ENCODE peak calls at places on chromosome 4, in six cellular contexts. J is BE2C, H is IMR-90, C is fibroblast of lung, G is MM.1S, M is pancreas. Y is an unnamed sample.

GRCh38 chr4:169070895-169071218 is 60.8 kb upstream of the CBR4 start:
- DNase-seq in H (no peak), M (peak; percentile 44), G (no peak), C (peak; percentile 64), J (no peak), Y (peak; percentile 36)

GRCh38 chr4:10893417-10893816 is 208.8 kb upstream of the CLNK start:
- DNase-seq in J (no peak), H (no peak), C (no peak), G (no peak), M (no peak), Y (peak; percentile 21)

GRCh38 chr4:108172780-108173598 is 4.3 kb upstream of the LEF1 start:
- DNase-seq in M (peak; percentile 51), H (no peak), G (peak; percentile 81), C (peak; percentile 67), J (peak; percentile 48), Y (peak; percentile 50)

GRCh38 chr4:54516556-54517215 is 141.1 kb upstream of the KIT start:
- DNase-seq in C (no peak), H (peak; percentile 26), J (no peak), M (no peak), G (no peak), Y (no peak)

GRCh38 chr4:118367872-118368271 is 15.1 kb upstream of the PRSS12 start:
- DNase-seq in J (no peak), C (no peak), H (no peak), M (no peak), G (no peak), Y (no peak)

GRCh38 chr4:5968246-5968645 is 50.0 kb downstream of the C4orf50 start:
- DNase-seq in C (no peak), H (no peak), M (no peak), J (no peak), G (no peak), Y (no peak)

GRCh38 chr4:27100713-27101112 is 240.1 kb downstream of the STIM2 start:
- DNase-seq in G (no peak), C (peak; percentile 2), H (no peak), M (no peak), J (no peak), Y (no peak)

GRCh38 chr4:119113033-119113655 is 22.5 kb upstream of the MYOZ2 start:
- DNase-seq in J (no peak), C (peak; percentile 95), G (no peak), H (peak; percentile 96), M (no peak), Y (peak; percentile 94)

GRCh38 chr4:27474691-27475090 is 614.0 kb downstream of the STIM2 start:
- DNase-seq in H (no peak), G (no peak), M (no peak), J (no peak), C (peak; percentile 8), Y (no peak)

GRCh38 chr4:3803946-3804345 is 37.8 kb downstream of the ADRA2C start:
- DNase-seq in H (no peak), M (no peak), J (no peak), C (no peak), G (no peak), Y (no peak)

GRCh38 chr4:146525754-146526153 is 4.0 kb upstream of the SLC10A7 start:
- DNase-seq in H (no peak), G (no peak), M (no peak), C (no peak), J (no peak), Y (no peak)

GRCh38 chr4:34953145-34953799 is 1291.0 kb downstream of the ARAP2 start:
- DNase-seq in J (peak; percentile 67), C (no peak), H (no peak), M (no peak), G (no peak), Y (no peak)

GRCh38 chr4:107718351-107718965 is 1.6 kb downstream of the PAPSS1 start:
- DNase-seq in G (peak; percentile 81), H (no peak), C (peak; percentile 49), J (no peak), M (no peak), Y (no peak)

GRCh38 chr4:183183906-183184535 is 85.0 kb downstream of the WWC2 start:
- DNase-seq in G (no peak), H (no peak), J (no peak), C (no peak), M (no peak), Y (no peak)

GRCh38 chr4:130568746-130569145 is 1472.8 kb downstream of the C4orf33 start:
- DNase-seq in G (no peak), H (no peak), C (no peak), M (no peak), J (no peak), Y (no peak)

GRCh38 chr4:112374850-112375249 is 77.7 kb downstream of the ALPK1 start:
- DNase-seq in J (no peak), C (no peak), M (no peak), H (no peak), G (peak; percentile 21), Y (no peak)

GRCh38 chr4:156190606-156191005 is 236.9 kb upstream of the CTSO start:
- DNase-seq in C (peak; percentile 88), H (peak; percentile 89), J (no peak), G (no peak), M (no peak), Y (peak; percentile 92)

GRCh38 chr4:47474799-47475198 is 10.3 kb upstream of the ATP10D start:
- DNase-seq in G (no peak), J (no peak), M (no peak), C (no peak), H (no peak), Y (no peak)

GRCh38 chr4:1714303-1715001 is 2.3 kb upstream of the SLBP start:
- DNase-seq in H (no peak), M (no peak), J (no peak), C (peak; percentile 38), G (peak; percentile 34), Y (no peak)

GRCh38 chr4:151325320-151326246 is at the start of gene SH3D19:
- DNase-seq in G (peak; percentile 15), J (peak; percentile 46), H (peak; percentile 19), M (peak; percentile 72), C (peak; percentile 76), Y (peak; percentile 34)

GRCh38 chr4:143411527-143412480 is 75.1 kb downstream of the GAB1 start:
- DNase-seq in M (no peak), J (no peak), G (no peak), C (peak; percentile 50), H (peak; percentile 58), Y (peak; percentile 27)
- H3K4me3 ChIP-seq in M (no peak overlapping the region), J (no peak overlapping the region), G (no peak overlapping the region), C (no peak overlapping the region), H (no peak overlapping the region), Y (no peak overlapping the region)

GRCh38 chr4:189285377-189285776 is 655.3 kb upstream of the FRG1 start:
- DNase-seq in H (no peak), C (no peak), J (no peak), G (no peak), M (no peak), Y (no peak)
- TF ChIP-seq CTCF in H (no peak), C (no peak), J (no peak), G (no peak), M (no peak), Y (no peak)

GRCh38 chr4:7693711-7694110 is 245.9 kb downstream of the AFAP1 start:
- DNase-seq in C (no peak), H (no peak), J (no peak), G (no peak), M (no peak), Y (no peak)

GRCh38 chr4:7693237-7693608 is 246.4 kb downstream of the AFAP1 start:
- DNase-seq in M (no peak), H (no peak), C (no peak), J (no peak), G (no peak), Y (no peak)

GRCh38 chr4:7691992-7692391 is 247.7 kb downstream of the AFAP1 start:
- DNase-seq in H (peak; percentile 15), J (peak; percentile 78), C (peak; percentile 41), M (no peak), G (no peak), Y (peak; percentile 26)

GRCh38 chr4:7692451-7693236 is 247.0 kb downstream of the AFAP1 start:
- DNase-seq in G (no peak), H (no peak), M (no peak), C (no peak), J (no peak), Y (no peak)

GRCh38 chr4:7694256-7694775 is 245.3 kb downstream of the AFAP1 start:
- DNase-seq in H (no peak), G (no peak), J (no peak), C (no peak), M (no peak), Y (no peak)
- H3K4me3 ChIP-seq in H (no peak overlapping the region), G (no peak overlapping the region), J (no peak overlapping the region), C (no peak overlapping the region), M (no peak overlapping the region), Y (no peak overlapping the region)

GRCh38 chr4:180150818-180151217 is 2092.4 kb upstream of the TENM3 start:
- DNase-seq in J (no peak), M (no peak), C (no peak), G (peak; percentile 17), H (peak; percentile 12), Y (no peak)
- TF ChIP-seq CTCF in J (peak; percentile 44), M (no peak), C (no peak), G (peak; percentile 54), H (peak; percentile 39), Y (peak; percentile 15)

DNA sequence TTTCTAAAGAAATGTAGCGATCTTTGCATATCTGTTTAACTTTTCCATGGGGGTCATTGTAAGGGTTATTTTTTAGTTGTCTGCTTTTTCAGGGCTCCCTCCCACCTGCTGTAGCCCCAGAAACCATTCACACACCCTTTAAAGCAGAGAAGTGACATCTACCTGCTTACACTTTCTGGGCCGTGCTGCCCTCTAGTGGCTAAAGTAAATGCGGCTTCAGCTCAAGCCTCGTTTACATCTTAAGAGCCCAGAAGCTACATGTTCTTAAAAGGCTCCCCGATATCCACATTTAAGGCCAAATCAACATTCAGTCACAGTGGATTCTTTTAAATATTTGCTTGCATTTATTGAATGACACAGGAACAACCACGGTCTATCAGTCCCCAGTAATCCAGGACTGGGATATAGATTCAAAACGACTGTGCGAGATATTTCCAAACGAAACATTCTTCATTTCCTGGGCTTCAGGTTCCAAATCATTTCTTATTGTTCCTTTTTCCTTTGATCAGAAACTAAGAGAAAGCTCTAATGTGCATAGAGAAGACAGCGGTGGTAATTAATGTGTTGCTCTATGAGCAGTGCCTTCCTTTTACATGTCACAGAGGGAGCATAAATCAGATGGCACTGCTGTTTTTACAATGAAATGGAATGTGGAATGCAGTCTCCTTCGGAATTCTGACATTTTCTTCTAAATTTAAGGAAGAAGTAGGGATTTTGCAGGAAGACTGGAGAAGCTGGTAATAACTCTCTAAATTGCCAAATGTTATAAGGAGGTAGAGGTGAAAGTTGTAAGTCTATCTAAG is 119.9 kb downstream of the RASGEF1B start:
- DNase-seq in G (peak; percentile 72), M (peak; percentile 74), H (peak; percentile 78), C (peak; percentile 53), J (peak; percentile 61), Y (peak; percentile 90)
- H3K4me3 ChIP-seq in G (no peak overlapping the region), M (no peak overlapping the region), H (no peak overlapping the region), C (no peak overlapping the region), J (no peak overlapping the region), Y (no peak overlapping the region)

DNA sequence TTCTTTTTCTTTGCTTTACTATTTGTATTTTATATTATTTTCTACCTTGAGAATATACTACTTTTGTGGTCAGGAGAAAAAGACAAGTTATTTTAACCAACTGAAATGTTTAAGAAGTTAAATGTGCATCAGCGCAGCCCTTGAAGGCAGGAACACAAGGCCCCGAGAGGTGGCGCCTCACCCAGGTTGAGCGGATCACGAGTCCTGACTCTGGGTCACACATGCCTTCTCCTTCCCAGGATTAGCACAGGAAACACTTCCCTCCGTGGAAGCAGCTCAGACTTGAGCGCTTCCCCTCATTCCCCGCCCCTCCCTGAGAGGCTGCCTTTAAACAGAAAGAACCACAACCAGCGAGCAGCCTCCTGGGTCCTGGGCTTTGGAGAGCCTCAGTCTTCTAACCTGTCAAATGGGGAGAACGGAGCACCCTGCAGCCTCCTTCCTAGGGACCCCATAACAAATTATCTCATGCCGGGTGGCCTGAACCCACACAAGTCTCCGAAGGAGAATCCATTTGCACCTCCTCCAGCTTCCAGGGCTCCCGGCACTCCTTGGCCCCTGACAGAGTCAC is 217.6 kb downstream of the AFAP1 start:
- DNase-seq in H (no peak), G (no peak), J (no peak), C (no peak), M (no peak), Y (peak; percentile 47)
- TF ChIP-seq CTCF in H (peak; percentile 39), G (peak; percentile 37), J (peak; percentile 43), C (no peak), M (no peak), Y (peak; percentile 57)

Y was measured in choroid plexus epithelial cell.